ENCODE peak calls at places on chromosomes 16 and 17, in eight cellular contexts. One of them, this sample, is unnamed. For H3K4me1, the result is how much of the 10 kb centered on the place peaks cover.

GRCh38 chr16:8859913-8860881 is 8.6 kb downstream of the CARHSP1 start:
- DNase-seq in adrenal gland: peak
- DNase-seq in H9: no peak
- DNase-seq in heart left ventricle: no peak
- DNase-seq in mesendoderm: no peak
- DNase-seq in mammary epithelial cell: peak
- DNase-seq in colonic mucosa: no peak
- DNase-seq in CD4-positive, CD25-positive, alpha-beta regulatory T cell: no peak
- DNase-seq in this sample: peak

GRCh38 chr16:66335704-66336329 is 30.7 kb upstream of the CDH5 start:
- DNase-seq in H9: no peak
- DNase-seq in mammary epithelial cell: no peak
- DNase-seq in mesendoderm: no peak
- DNase-seq in colonic mucosa: no peak
- DNase-seq in adrenal gland: peak
- DNase-seq in CD4-positive, CD25-positive, alpha-beta regulatory T cell: no peak
- DNase-seq in heart left ventricle: peak
- DNase-seq in this sample: peak

GRCh38 chr16:66511615-66512500 is 38.1 kb downstream of the TK2 start:
- DNase-seq in CD4-positive, CD25-positive, alpha-beta regulatory T cell: peak
- DNase-seq in heart left ventricle: no peak
- DNase-seq in mammary epithelial cell: peak
- DNase-seq in H9: peak
- DNase-seq in colonic mucosa: no peak
- DNase-seq in mesendoderm: peak
- DNase-seq in adrenal gland: peak
- DNase-seq in this sample: no peak

GRCh38 chr16:23384878-23385277 is 68.1 kb downstream of the COG7 start:
- DNase-seq in colonic mucosa: no peak
- DNase-seq in mammary epithelial cell: peak
- DNase-seq in CD4-positive, CD25-positive, alpha-beta regulatory T cell: no peak
- DNase-seq in H9: no peak
- DNase-seq in mesendoderm: no peak
- DNase-seq in heart left ventricle: no peak
- DNase-seq in adrenal gland: no peak
- DNase-seq in this sample: no peak

GRCh38 chr16:23302045-23302956 is at the start of gene SCNN1B:
- DNase-seq in CD4-positive, CD25-positive, alpha-beta regulatory T cell: no peak
- DNase-seq in mesendoderm: peak
- DNase-seq in heart left ventricle: no peak
- DNase-seq in adrenal gland: no peak
- DNase-seq in H9: peak
- DNase-seq in colonic mucosa: peak
- DNase-seq in mammary epithelial cell: no peak
- DNase-seq in this sample: no peak

GRCh38 chr16:10067406-10067805 is 114.8 kb downstream of the GRIN2A start:
- DNase-seq in colonic mucosa: no peak
- DNase-seq in H9: no peak
- DNase-seq in heart left ventricle: no peak
- DNase-seq in mesendoderm: no peak
- DNase-seq in adrenal gland: no peak
- DNase-seq in mammary epithelial cell: no peak
- DNase-seq in CD4-positive, CD25-positive, alpha-beta regulatory T cell: no peak
- DNase-seq in this sample: no peak

GRCh38 chr17:30906101-30906911 is at the start of gene TEFM:
- DNase-seq in H9: peak
- DNase-seq in CD4-positive, CD25-positive, alpha-beta regulatory T cell: peak
- DNase-seq in mammary epithelial cell: peak
- DNase-seq in adrenal gland: peak
- DNase-seq in heart left ventricle: peak
- DNase-seq in colonic mucosa: peak
- DNase-seq in mesendoderm: peak
- DNase-seq in this sample: peak

GRCh38 chr17:79617740-79618382 is 7.0 kb upstream of the RBFOX3 start:
- DNase-seq in colonic mucosa: no peak
- DNase-seq in mesendoderm: no peak
- DNase-seq in CD4-positive, CD25-positive, alpha-beta regulatory T cell: no peak
- DNase-seq in heart left ventricle: no peak
- DNase-seq in mammary epithelial cell: no peak
- DNase-seq in H9: no peak
- DNase-seq in adrenal gland: no peak
- DNase-seq in this sample: peak

GRCh38 chr16:89700100-89700648 is 1.3 kb downstream of the SPATA2L start:
- DNase-seq in mesendoderm: peak
- DNase-seq in mammary epithelial cell: peak
- DNase-seq in H9: peak
- DNase-seq in adrenal gland: peak
- DNase-seq in colonic mucosa: peak
- DNase-seq in CD4-positive, CD25-positive, alpha-beta regulatory T cell: peak
- DNase-seq in heart left ventricle: peak
- DNase-seq in this sample: peak

DNA sequence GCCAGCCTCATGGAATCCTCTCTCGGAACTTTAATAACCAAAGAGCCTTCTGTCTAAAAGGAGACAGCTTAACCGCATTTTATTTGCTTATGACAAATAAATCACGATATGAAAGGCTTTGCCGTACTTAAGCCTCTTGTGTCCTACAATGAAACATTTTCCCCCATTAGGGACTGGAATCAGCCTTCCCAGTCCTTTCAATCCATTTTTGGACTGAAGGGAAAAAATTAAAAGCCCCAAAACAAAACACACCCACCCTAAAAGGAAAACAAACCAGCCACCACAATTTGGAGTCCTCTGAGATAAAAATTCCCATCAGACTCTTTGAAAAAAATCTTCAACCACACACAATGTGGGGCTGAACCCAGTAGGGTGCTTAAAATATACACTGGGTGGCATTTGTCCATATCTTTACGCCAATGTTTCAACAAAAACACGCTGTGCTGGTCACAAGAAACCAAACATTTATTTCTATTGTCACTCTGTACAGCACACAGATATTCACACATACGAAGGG is 3.0 kb downstream of the HOXB4 start:
- DNase-seq in colonic mucosa: no peak
- DNase-seq in CD4-positive, CD25-positive, alpha-beta regulatory T cell: no peak
- DNase-seq in H9: no peak
- DNase-seq in heart left ventricle: no peak
- DNase-seq in mesendoderm: no peak
- DNase-seq in mammary epithelial cell: peak
- DNase-seq in adrenal gland: no peak
- DNase-seq in this sample: no peak
- H3K27ac ChIP-seq in colonic mucosa: peak
- H3K27ac ChIP-seq in CD4-positive, CD25-positive, alpha-beta regulatory T cell: no peak
- H3K27ac ChIP-seq in H9: no peak
- H3K27ac ChIP-seq in heart left ventricle: no peak
- H3K27ac ChIP-seq in mesendoderm: no peak
- H3K27ac ChIP-seq in mammary epithelial cell: no peak
- H3K27ac ChIP-seq in adrenal gland: no peak
- H3K27ac ChIP-seq in this sample: no peak

GRCh38 chr17:40317345-40317873 is 8.4 kb downstream of the RARA start:
- DNase-seq in CD4-positive, CD25-positive, alpha-beta regulatory T cell: peak
- DNase-seq in H9: peak
- DNase-seq in mesendoderm: peak
- DNase-seq in colonic mucosa: peak
- DNase-seq in heart left ventricle: peak
- DNase-seq in adrenal gland: peak
- DNase-seq in mammary epithelial cell: peak
- DNase-seq in this sample: peak
- H3K4me1 ChIP-seq in CD4-positive, CD25-positive, alpha-beta regulatory T cell: half or more
- H3K4me1 ChIP-seq in H9: under half
- H3K4me1 ChIP-seq in mesendoderm: under half
- H3K4me1 ChIP-seq in colonic mucosa: under half
- H3K4me1 ChIP-seq in heart left ventricle: half or more
- H3K4me1 ChIP-seq in adrenal gland: half or more
- H3K4me1 ChIP-seq in mammary epithelial cell: half or more
- H3K4me1 ChIP-seq in this sample: under half

GRCh38 chr17:40315678-40316570 is 6.9 kb downstream of the RARA start:
- DNase-seq in mesendoderm: no peak
- DNase-seq in H9: no peak
- DNase-seq in colonic mucosa: peak
- DNase-seq in mammary epithelial cell: no peak
- DNase-seq in adrenal gland: peak
- DNase-seq in heart left ventricle: no peak
- DNase-seq in CD4-positive, CD25-positive, alpha-beta regulatory T cell: peak
- DNase-seq in this sample: no peak

GRCh38 chr17:40318835-40319332 is 9.9 kb downstream of the RARA start:
- DNase-seq in heart left ventricle: no peak
- DNase-seq in mammary epithelial cell: no peak
- DNase-seq in mesendoderm: no peak
- DNase-seq in colonic mucosa: peak
- DNase-seq in adrenal gland: peak
- DNase-seq in H9: no peak
- DNase-seq in CD4-positive, CD25-positive, alpha-beta regulatory T cell: no peak
- DNase-seq in this sample: no peak

GRCh38 chr17:40315206-40315605 is 6.2 kb downstream of the RARA start:
- DNase-seq in colonic mucosa: no peak
- DNase-seq in mesendoderm: no peak
- DNase-seq in H9: no peak
- DNase-seq in mammary epithelial cell: no peak
- DNase-seq in heart left ventricle: no peak
- DNase-seq in adrenal gland: no peak
- DNase-seq in CD4-positive, CD25-positive, alpha-beta regulatory T cell: no peak
- DNase-seq in this sample: no peak

GRCh38 chr17:40317880-40318834 is 9.2 kb downstream of the RARA start:
- DNase-seq in H9: peak
- DNase-seq in CD4-positive, CD25-positive, alpha-beta regulatory T cell: peak
- DNase-seq in mesendoderm: peak
- DNase-seq in mammary epithelial cell: peak
- DNase-seq in adrenal gland: peak
- DNase-seq in colonic mucosa: peak
- DNase-seq in heart left ventricle: peak
- DNase-seq in this sample: peak

DNA sequence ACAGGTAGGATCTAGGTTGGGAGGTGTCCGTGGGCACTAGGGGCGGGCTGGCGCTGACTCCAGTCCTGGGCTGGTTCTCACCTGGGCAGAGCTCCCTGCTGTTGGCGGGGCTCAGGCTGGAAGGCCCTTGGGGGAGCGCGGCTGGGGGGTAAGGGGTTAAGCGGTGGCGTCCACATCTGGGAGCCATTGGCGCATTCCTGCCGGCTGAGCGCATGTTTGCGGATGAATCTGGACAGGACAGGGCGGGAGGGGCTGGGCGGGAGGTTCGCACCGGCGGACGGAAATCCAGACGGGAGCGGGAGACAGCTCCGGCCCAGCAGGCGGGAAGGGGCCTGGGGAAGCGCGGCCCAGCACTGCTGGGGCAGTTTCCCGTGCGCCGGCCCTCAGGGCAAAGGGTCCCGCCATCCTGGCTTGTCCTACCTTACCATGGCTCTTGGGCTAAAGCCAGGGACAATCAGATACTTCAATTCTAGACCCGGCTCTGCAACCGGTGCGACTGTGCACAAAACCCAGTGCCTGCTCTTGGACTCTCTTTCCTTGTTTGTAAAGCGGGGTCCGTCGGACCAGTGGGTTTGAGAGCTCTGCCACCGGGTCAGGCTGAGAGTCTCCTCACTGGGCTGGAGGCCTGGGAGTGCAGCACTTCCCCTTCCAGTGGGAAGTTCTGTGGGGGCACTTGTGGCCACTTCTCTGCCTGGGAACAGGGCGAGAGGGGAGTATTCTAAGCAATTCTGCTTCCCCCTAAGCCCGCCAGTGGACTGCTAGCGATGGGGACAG is 7.8 kb downstream of the RARA start:
- DNase-seq in H9: peak
- DNase-seq in heart left ventricle: peak
- DNase-seq in CD4-positive, CD25-positive, alpha-beta regulatory T cell: no peak
- DNase-seq in mammary epithelial cell: peak
- DNase-seq in mesendoderm: peak
- DNase-seq in colonic mucosa: peak
- DNase-seq in adrenal gland: peak
- DNase-seq in this sample: peak
- H3K27ac ChIP-seq in H9: no peak
- H3K27ac ChIP-seq in heart left ventricle: peak
- H3K27ac ChIP-seq in CD4-positive, CD25-positive, alpha-beta regulatory T cell: no peak
- H3K27ac ChIP-seq in mammary epithelial cell: peak
- H3K27ac ChIP-seq in mesendoderm: peak
- H3K27ac ChIP-seq in colonic mucosa: peak
- H3K27ac ChIP-seq in adrenal gland: no peak
- H3K27ac ChIP-seq in this sample: peak

DNA sequence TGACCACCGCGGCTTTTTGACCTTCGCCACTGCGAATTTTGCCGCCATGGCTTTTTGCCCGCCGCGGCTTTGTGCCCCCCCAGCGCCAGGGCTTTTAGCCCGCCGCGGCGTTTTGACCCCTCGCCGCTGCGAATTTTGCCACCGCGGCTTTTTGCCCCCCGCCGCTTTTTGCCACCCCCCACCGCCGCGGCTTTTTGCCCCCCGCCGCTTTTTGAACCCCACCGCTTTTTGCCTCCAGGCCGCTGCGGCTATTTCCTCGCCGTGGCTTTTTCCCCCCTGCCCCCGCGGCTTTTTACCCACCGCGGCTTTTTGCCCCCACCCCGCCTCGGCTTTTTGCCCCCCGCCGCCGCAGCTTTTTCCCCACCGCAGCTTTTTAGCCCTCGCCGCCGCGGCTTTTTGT is 134.8 kb upstream of the TP53TG3C start:
- DNase-seq in CD4-positive, CD25-positive, alpha-beta regulatory T cell: no peak
- DNase-seq in H9: no peak
- DNase-seq in mammary epithelial cell: no peak
- DNase-seq in colonic mucosa: no peak
- DNase-seq in adrenal gland: no peak
- DNase-seq in heart left ventricle: no peak
- DNase-seq in mesendoderm: no peak
- DNase-seq in this sample: peak
- H3K4me1 ChIP-seq in CD4-positive, CD25-positive, alpha-beta regulatory T cell: under half
- H3K4me1 ChIP-seq in H9: under half
- H3K4me1 ChIP-seq in mammary epithelial cell: under half
- H3K4me1 ChIP-seq in colonic mucosa: under half
- H3K4me1 ChIP-seq in adrenal gland: under half
- H3K4me1 ChIP-seq in heart left ventricle: under half
- H3K4me1 ChIP-seq in mesendoderm: under half
- H3K4me1 ChIP-seq in this sample: under half

GRCh38 chr16:57042157-57043111 is 49.9 kb upstream of the CPNE2 start:
- DNase-seq in mesendoderm: no peak
- DNase-seq in colonic mucosa: no peak
- DNase-seq in heart left ventricle: no peak
- DNase-seq in mammary epithelial cell: peak
- DNase-seq in CD4-positive, CD25-positive, alpha-beta regulatory T cell: peak
- DNase-seq in adrenal gland: no peak
- DNase-seq in H9: no peak
- DNase-seq in this sample: no peak
- H3K27ac ChIP-seq in mesendoderm: no peak
- H3K27ac ChIP-seq in colonic mucosa: peak
- H3K27ac ChIP-seq in heart left ventricle: no peak
- H3K27ac ChIP-seq in mammary epithelial cell: no peak
- H3K27ac ChIP-seq in CD4-positive, CD25-positive, alpha-beta regulatory T cell: peak
- H3K27ac ChIP-seq in adrenal gland: no peak
- H3K27ac ChIP-seq in H9: no peak
- H3K27ac ChIP-seq in this sample: no peak

GRCh38 chr17:32516940-32517711 is 30.3 kb downstream of the CDK5R1 start:
- DNase-seq in CD4-positive, CD25-positive, alpha-beta regulatory T cell: no peak
- DNase-seq in colonic mucosa: no peak
- DNase-seq in mammary epithelial cell: no peak
- DNase-seq in mesendoderm: peak
- DNase-seq in heart left ventricle: no peak
- DNase-seq in H9: no peak
- DNase-seq in adrenal gland: no peak
- DNase-seq in this sample: no peak
- H3K4me1 ChIP-seq in CD4-positive, CD25-positive, alpha-beta regulatory T cell: under half
- H3K4me1 ChIP-seq in colonic mucosa: under half
- H3K4me1 ChIP-seq in mammary epithelial cell: under half
- H3K4me1 ChIP-seq in mesendoderm: under half
- H3K4me1 ChIP-seq in heart left ventricle: under half
- H3K4me1 ChIP-seq in H9: under half
- H3K4me1 ChIP-seq in adrenal gland: under half
- H3K4me1 ChIP-seq in this sample: under half

GRCh38 chr17:55200904-55201608 is 63.7 kb upstream of the HLF start:
- DNase-seq in mesendoderm: no peak
- DNase-seq in heart left ventricle: no peak
- DNase-seq in H9: no peak
- DNase-seq in colonic mucosa: no peak
- DNase-seq in adrenal gland: no peak
- DNase-seq in mammary epithelial cell: no peak
- DNase-seq in CD4-positive, CD25-positive, alpha-beta regulatory T cell: no peak
- DNase-seq in this sample: no peak
- H3K27ac ChIP-seq in mesendoderm: no peak
- H3K27ac ChIP-seq in heart left ventricle: no peak
- H3K27ac ChIP-seq in H9: no peak
- H3K27ac ChIP-seq in colonic mucosa: no peak
- H3K27ac ChIP-seq in adrenal gland: no peak
- H3K27ac ChIP-seq in mammary epithelial cell: no peak
- H3K27ac ChIP-seq in CD4-positive, CD25-positive, alpha-beta regulatory T cell: no peak
- H3K27ac ChIP-seq in this sample: no peak

This sample was measured in right cardiac atrium.